ENCODE peak calls at places on chromosome 15, in six cellular contexts. H is GM23248, N is heart right ventricle, U is body of pancreas, A is uterus, M is hepatocyte. Q is an unnamed sample.

GRCh38 chr15:55008397-55008796 is 188.3 kb downstream of the RSL24D1 start:
- DNase-seq in U (no peak), A (no peak), H (no peak), M (no peak), N (no peak), Q (no peak)

GRCh38 chr15:87939838-87940457 is 316.6 kb downstream of the NTRK3 start:
- DNase-seq in H (no peak), N (no peak), M (no peak), U (no peak), A (no peak), Q (no peak)

GRCh38 chr15:42107483-42107882 is 13.1 kb upstream of the PLA2G4D start:
- DNase-seq in A (no peak), U (peak; percentile 68), N (no peak), H (peak; percentile 13), M (no peak), Q (no peak)

GRCh38 chr15:83207622-83208356 is at the start of gene HDGFL3:
- DNase-seq in N (peak; percentile 62), M (peak; percentile 81), A (peak; percentile 64), U (peak; percentile 60), H (peak; percentile 79), Q (peak; percentile 8)

GRCh38 chr15:90286678-90287077 is 21.2 kb downstream of the NGRN start:
- DNase-seq in M (peak; percentile 40), U (peak; percentile 39), N (no peak), H (peak; percentile 45), A (no peak), Q (peak; percentile 44)

GRCh38 chr15:49645937-49646336 is 25.1 kb downstream of the DTWD1 start:
- DNase-seq in U (peak; percentile 31), A (peak; percentile 37), H (peak; percentile 84), N (no peak), M (no peak), Q (no peak)

GRCh38 chr15:66701422-66702034 is 508 bp upstream of the SMAD6 start:
- DNase-seq in H (peak; percentile 89), M (no peak), U (peak; percentile 45), A (no peak), N (peak; percentile 64), Q (peak; percentile 46)

GRCh38 chr15:63599401-63600000 is 2.3 kb downstream of the FBXL22 start:
- DNase-seq in A (peak; percentile 65), M (peak; percentile 46), H (peak; percentile 85), N (peak; percentile 66), U (peak; percentile 86), Q (peak; percentile 27)

GRCh38 chr15:64096486-64097431 is 977 bp downstream of the SNX1 start:
- DNase-seq in M (peak; percentile 31), A (no peak), U (no peak), H (peak; percentile 71), N (no peak), Q (peak; percentile 15)

GRCh38 chr15:63678383-63678782 is 81.2 kb downstream of the FBXL22 start:
- DNase-seq in M (no peak), H (no peak), A (no peak), N (no peak), U (no peak), Q (no peak)

GRCh38 chr15:101326026-101326315 is 30.9 kb upstream of the SNRPA1 start:
- DNase-seq in M (no peak), U (no peak), A (no peak), H (no peak), N (no peak), Q (no peak)

GRCh38 chr15:101023501-101024110 is 104.4 kb downstream of the LRRK1 start:
- DNase-seq in A (no peak), H (no peak), N (no peak), M (no peak), U (no peak), Q (no peak)

GRCh38 chr15:64681424-64682024 is 93.9 kb downstream of the RBPMS2 start:
- DNase-seq in M (peak; percentile 82), U (peak; percentile 63), H (peak; percentile 69), N (no peak), A (no peak), Q (no peak)

GRCh38 chr15:66803182-66803729 is 101.2 kb downstream of the SMAD6 start:
- DNase-seq in A (peak; percentile 89), U (peak; percentile 94), M (peak; percentile 97), N (peak; percentile 84), H (peak; percentile 100), Q (no peak)

GRCh38 chr15:57743424-57743823 is 36.9 kb downstream of the POLR2M start:
- DNase-seq in N (no peak), M (no peak), U (no peak), A (no peak), H (no peak), Q (no peak)

GRCh38 chr15:55168350-55168974 is 28.3 kb downstream of the RSL24D1 start:
- DNase-seq in H (peak; percentile 65), A (no peak), U (peak; percentile 59), M (peak; percentile 79), N (peak; percentile 27), Q (peak; percentile 22)

GRCh38 chr15:73283341-73283962 is 85.3 kb downstream of the HCN4 start:
- DNase-seq in H (peak; percentile 35), M (no peak), A (no peak), N (no peak), U (no peak), Q (no peak)

GRCh38 chr15:31228980-31229826 is 97.4 kb upstream of the KLF13 start:
- DNase-seq in M (peak; percentile 48), A (no peak), N (no peak), U (peak; percentile 67), H (peak; percentile 22), Q (no peak)

GRCh38 chr15:39579487-39580116 is 1.3 kb upstream of the THBS1 start:
- DNase-seq in N (peak; percentile 51), U (peak; percentile 50), H (peak; percentile 91), A (peak; percentile 78), M (peak; percentile 82), Q (no peak)

GRCh38 chr15:86591994-86592746 is 512.5 kb downstream of the AGBL1 start:
- DNase-seq in H (no peak), A (peak; percentile 29), M (no peak), U (peak; percentile 22), N (peak; percentile 73), Q (no peak)

GRCh38 chr15:59313703-59314332 is 58.9 kb downstream of the MYO1E start:
- DNase-seq in H (peak; percentile 59), N (peak; percentile 63), U (peak; percentile 86), M (peak; percentile 73), A (peak; percentile 80), Q (no peak)

GRCh38 chr15:83837946-83838571 is 184.1 kb downstream of the ADAMTSL3 start:
- DNase-seq in H (peak; percentile 35), M (peak; percentile 52), A (no peak), N (peak; percentile 48), U (peak; percentile 76), Q (no peak)

GRCh38 chr15:67037694-67038093 is 27.7 kb upstream of the SMAD3 start:
- DNase-seq in M (no peak), U (no peak), A (no peak), N (no peak), H (no peak), Q (no peak)

GRCh38 chr15:83656943-83657528 is 3.1 kb downstream of the ADAMTSL3 start:
- DNase-seq in N (no peak), A (no peak), H (no peak), U (peak; percentile 59), M (no peak), Q (no peak)

GRCh38 chr15:25512957-25513356 is 74.1 kb upstream of the UBE3A start:
- DNase-seq in H (no peak), A (no peak), N (no peak), U (no peak), M (no peak), Q (no peak)

GRCh38 chr15:64464271-64465005 is 4.1 kb downstream of the ZNF609 start:
- DNase-seq in H (peak; percentile 51), U (peak; percentile 39), N (no peak), M (no peak), A (no peak), Q (no peak)

GRCh38 chr15:89203705-89204273 is 17.6 kb downstream of the RLBP1 start:
- DNase-seq in N (no peak), A (no peak), M (no peak), H (no peak), U (no peak), Q (peak; percentile 18)

GRCh38 chr15:99139276-99139675 is 34.4 kb downstream of the SYNM start:
- DNase-seq in A (no peak), H (no peak), U (no peak), M (no peak), N (no peak), Q (no peak)

GRCh38 chr15:22956257-22956979 is 23.8 kb downstream of the CYFIP1 start:
- DNase-seq in M (no peak), U (no peak), A (no peak), N (peak; percentile 61), H (no peak), Q (no peak)

GRCh38 chr15:100180921-100181320 is 160.9 kb downstream of the ADAMTS17 start:
- DNase-seq in A (no peak), N (no peak), H (no peak), M (no peak), U (no peak), Q (no peak)

GRCh38 chr15:81911572-81911971 is 134.2 kb downstream of the MEX3B start:
- DNase-seq in N (no peak), U (no peak), A (no peak), M (no peak), H (no peak), Q (no peak)
- H3K27ac ChIP-seq in N (peak overlapping the region; percentile 71), U (no peak overlapping the region), A (no peak overlapping the region), M (peak overlapping the region; percentile 80), H (no peak overlapping the region), Q (no peak overlapping the region)

GRCh38 chr15:36472672-36473071 is 106.8 kb upstream of the CDIN1 start:
- DNase-seq in H (no peak), N (no peak), U (no peak), A (no peak), M (no peak), Q (no peak)

GRCh38 chr15:36465304-36465703 is 114.1 kb upstream of the CDIN1 start:
- DNase-seq in U (no peak), M (no peak), H (no peak), N (no peak), A (no peak), Q (no peak)

GRCh38 chr15:36468746-36469145 is 110.7 kb upstream of the CDIN1 start:
- DNase-seq in H (peak; percentile 43), U (no peak), N (no peak), M (peak; percentile 16), A (no peak), Q (no peak)

GRCh38 chr15:36469567-36469966 is 109.9 kb upstream of the CDIN1 start:
- DNase-seq in M (no peak), N (no peak), A (no peak), U (no peak), H (peak; percentile 47), Q (no peak)
- H3K27ac ChIP-seq in M (no peak overlapping the region), N (no peak overlapping the region), A (no peak overlapping the region), U (no peak overlapping the region), H (no peak overlapping the region), Q (no peak overlapping the region)

GRCh38 chr15:60397772-60398445 is at the start of gene ANXA2:
- DNase-seq in M (peak; percentile 97), A (peak; percentile 87), N (peak; percentile 88), H (peak; percentile 97), U (peak; percentile 84), Q (peak; percentile 83)
- H3K27ac ChIP-seq in M (peak within 1 kb of the TSS; percentile 100), A (peak within 1 kb of the TSS; percentile 96), N (peak within 1 kb of the TSS; percentile 98), H (peak within 1 kb of the TSS; percentile 100), U (peak within 1 kb of the TSS; percentile 96), Q (peak within 1 kb of the TSS; percentile 75)

DNA sequence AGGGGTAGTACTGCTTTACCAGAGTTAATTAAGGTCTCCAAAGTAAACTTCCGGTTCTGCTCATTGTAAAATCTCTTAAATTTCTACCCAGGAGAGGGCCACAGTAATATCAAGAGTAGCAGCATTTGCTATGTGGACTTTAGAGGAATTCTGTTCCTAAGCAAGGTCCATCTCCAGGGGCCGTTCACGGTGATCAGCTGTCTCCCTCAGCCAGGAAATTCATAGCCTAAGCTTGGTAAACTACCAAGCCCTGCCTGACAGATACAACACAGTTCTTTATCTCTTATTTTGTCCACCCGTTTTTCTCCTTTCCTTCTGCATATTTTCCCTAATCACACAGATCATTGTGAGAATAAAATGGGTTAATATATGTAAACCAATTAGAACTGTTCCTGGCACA is 2.3 kb downstream of the DUT start:
- DNase-seq in M (no peak), U (no peak), N (no peak), H (no peak), A (no peak), Q (no peak)
- H3K27ac ChIP-seq in M (no peak overlapping the region), U (no peak overlapping the region), N (no peak overlapping the region), H (no peak overlapping the region), A (no peak overlapping the region), Q (no peak overlapping the region)

Q was measured in CD4-positive, alpha-beta memory T cell.